ENCODE peak calls at places on chromosomes 13 and 19, in seven cellular contexts. R, X, B, U, Y, I and O are unnamed samples.

GRCh38 chr13:108096301-108096700 is 119.0 kb downstream of the LIG4 start:
- DNase-seq in R (no peak), X (no peak), B (no peak), U (no peak), Y (no peak), I (no peak), O (no peak)

GRCh38 chr13:111912991-111913781 is 153.8 kb upstream of the SOX1 start:
- DNase-seq in R (no peak), X (no peak), B (no peak), U (no peak), Y (no peak), I (no peak), O (no peak)

GRCh38 chr13:24145231-24145630 is 15.3 kb upstream of the SPATA13 start:
- DNase-seq in R (no peak), X (no peak), B (no peak), U (no peak), Y (no peak), I (no peak), O (no peak)

GRCh38 chr19:4986056-4986455 is 17.1 kb downstream of the KDM4B start:
- DNase-seq in R (no peak), X (no peak), B (no peak), U (no peak), Y (no peak), I (no peak), O (no peak)

GRCh38 chr19:49749771-49750170 is 13.3 kb downstream of the TSKS start:
- DNase-seq in R (no peak), X (no peak), B (no peak), U (no peak), Y (no peak), I (no peak), O (no peak)

GRCh38 chr13:77180011-77180410 is 146.9 kb downstream of the MYCBP2 start:
- DNase-seq in R (no peak), X (no peak), B (no peak), U (no peak), Y (no peak), I (no peak), O (no peak)

GRCh38 chr13:80337706-80338105 is 3.2 kb downstream of the SPRY2 start:
- DNase-seq in R (no peak), X (no peak), B (no peak), U (no peak), Y (no peak), I (no peak), O (no peak)

GRCh38 chr19:49427855-49428546 is 2.8 kb downstream of the GFY start:
- DNase-seq in R (peak), X (peak), B (no peak), U (no peak), Y (no peak), I (no peak), O (peak)

GRCh38 chr13:42969558-42970172 is 22.4 kb downstream of the EPSTI1 start:
- DNase-seq in R (peak), X (peak), B (peak), U (peak), Y (peak), I (peak), O (peak)

GRCh38 chr13:20525144-20525600 is 485 bp downstream of the CRYL1 start:
- DNase-seq in R (peak), X (peak), B (no peak), U (no peak), Y (no peak), I (no peak), O (no peak)

GRCh38 chr19:7550987-7551761 is 15.7 kb downstream of the PNPLA6 start:
- DNase-seq in R (peak), X (no peak), B (no peak), U (peak), Y (peak), I (peak), O (peak)

GRCh38 chr19:24074720-24075119 is 12.3 kb upstream of the ZNF254 start:
- DNase-seq in R (no peak), X (no peak), B (no peak), U (no peak), Y (no peak), I (no peak), O (no peak)

GRCh38 chr19:2627319-2627829 is 75.1 kb downstream of the GNG7 start:
- DNase-seq in R (peak), X (peak), B (no peak), U (peak), Y (no peak), I (no peak), O (no peak)

GRCh38 chr13:87172166-87172825 is 498.9 kb upstream of the SLITRK5 start:
- DNase-seq in R (no peak), X (no peak), B (no peak), U (no peak), Y (no peak), I (no peak), O (no peak)

GRCh38 chr19:33515921-33516320 is 5.7 kb downstream of the PEPD start:
- DNase-seq in R (no peak), X (no peak), B (no peak), U (no peak), Y (no peak), I (no peak), O (no peak)

GRCh38 chr19:28715157-28715556 is 497.8 kb downstream of the UQCRFS1 start:
- DNase-seq in R (no peak), X (no peak), B (no peak), U (no peak), Y (no peak), I (no peak), O (no peak)

GRCh38 chr13:74550039-74550438 is 415.8 kb upstream of the KLF12 start:
- DNase-seq in R (no peak), X (no peak), B (no peak), U (no peak), Y (peak), I (no peak), O (no peak)

GRCh38 chr13:42836930-42837329 is 55.5 kb downstream of the FAM216B start:
- DNase-seq in R (peak), X (no peak), B (no peak), U (peak), Y (no peak), I (no peak), O (peak)

GRCh38 chr19:48417436-48417835 is 24.0 kb downstream of the GRIN2D start:
- DNase-seq in R (no peak), X (no peak), B (no peak), U (no peak), Y (no peak), I (no peak), O (no peak)

GRCh38 chr13:29566864-29567263 is 28.6 kb downstream of the SLC7A1 start:
- DNase-seq in R (peak), X (no peak), B (no peak), U (no peak), Y (no peak), I (no peak), O (no peak)

GRCh38 chr19:11151181-11151580 is 4.4 kb downstream of the SPC24 start:
- DNase-seq in R (no peak), X (no peak), B (no peak), U (no peak), Y (no peak), I (no peak), O (no peak)

GRCh38 chr13:110463876-110464510 is 97.5 kb downstream of the RAB20 start:
- DNase-seq in R (no peak), X (no peak), B (no peak), U (no peak), Y (no peak), I (no peak), O (no peak)

GRCh38 chr19:46210634-46211033 is 18.9 kb upstream of the IGFL1 start:
- DNase-seq in R (peak), X (no peak), B (no peak), U (no peak), Y (no peak), I (no peak), O (no peak)

GRCh38 chr19:7505682-7506384 is 10.1 kb upstream of the ZNF358 start:
- DNase-seq in R (peak), X (peak), B (no peak), U (no peak), Y (no peak), I (peak), O (no peak)

GRCh38 chr19:56508282-56508778 is 675 bp downstream of the ZNF471 start:
- DNase-seq in R (no peak), X (no peak), B (no peak), U (no peak), Y (no peak), I (no peak), O (no peak)

GRCh38 chr13:22964245-22964966 is 216.4 kb upstream of the SGCG start:
- DNase-seq in R (no peak), X (no peak), B (no peak), U (no peak), Y (no peak), I (no peak), O (peak)

GRCh38 chr19:3479819-3480215 is 508 bp downstream of the SMIM24 start:
- DNase-seq in R (peak), X (peak), B (no peak), U (no peak), Y (no peak), I (no peak), O (peak)

GRCh38 chr13:98976941-98977340 is 923 bp downstream of the DOCK9 start:
- DNase-seq in R (peak), X (no peak), B (no peak), U (no peak), Y (no peak), I (no peak), O (no peak)

GRCh38 chr19:40433391-40434216 is 7.8 kb upstream of the SERTAD1 start:
- DNase-seq in R (peak), X (peak), B (no peak), U (peak), Y (peak), I (peak), O (peak)

GRCh38 chr13:22031702-22032286 is 360.9 kb downstream of the FGF9 start:
- DNase-seq in R (no peak), X (no peak), B (no peak), U (no peak), Y (no peak), I (no peak), O (no peak)

GRCh38 chr13:110600261-110600819 is 15.0 kb upstream of the NAXD start:
- DNase-seq in R (no peak), X (no peak), B (no peak), U (no peak), Y (no peak), I (no peak), O (no peak)

GRCh38 chr13:63636231-63636993 is 2220.8 kb upstream of the PCDH20 start:
- DNase-seq in R (peak), X (no peak), B (no peak), U (no peak), Y (no peak), I (no peak), O (peak)

GRCh38 chr19:10533656-10534386 is 9.9 kb upstream of the ATG4D start:
- DNase-seq in R (no peak), X (no peak), B (no peak), U (no peak), Y (no peak), I (no peak), O (no peak)

GRCh38 chr19:53871448-53871847 is 3.8 kb downstream of the MYADM start:
- DNase-seq in R (no peak), X (no peak), B (no peak), U (no peak), Y (no peak), I (no peak), O (no peak)

GRCh38 chr13:41622545-41623429 is 165.4 kb downstream of the RGCC start:
- DNase-seq in R (no peak), X (no peak), B (no peak), U (no peak), Y (no peak), I (no peak), O (no peak)

GRCh38 chr19:35845215-35846037 is 6.9 kb downstream of the NPHS1 start:
- DNase-seq in R (peak), X (no peak), B (no peak), U (no peak), Y (no peak), I (no peak), O (peak)

GRCh38 chr13:98214008-98214643 is 37.1 kb upstream of the RNF113B start:
- DNase-seq in R (peak), X (no peak), B (no peak), U (no peak), Y (no peak), I (peak), O (peak)

GRCh38 chr19:13842294-13843103 is 34.4 kb upstream of the NANOS3 start:
- DNase-seq in R (peak), X (peak), B (peak), U (no peak), Y (no peak), I (no peak), O (peak)

GRCh38 chr13:75480691-75481175 is 1.2 kb downstream of the TBC1D4 start:
- DNase-seq in R (peak), X (peak), B (no peak), U (no peak), Y (no peak), I (peak), O (peak)

GRCh38 chr19:47765522-47766358 is 12.8 kb upstream of the SELENOW start:
- DNase-seq in R (peak), X (peak), B (no peak), U (no peak), Y (no peak), I (peak), O (peak)